ENCODE peak calls at places on chromosomes 11 and 22, in five cellular contexts. O is GM23338, J is HepG2, L is K562, Y is GM12878. C is an unnamed sample.

GRCh38 chr22:28894320-28894719 is 10.9 kb downstream of the ZNRF3 start:
- DNase-seq in Y (no peak), J (no peak), O (no peak), L (no peak), C (no peak)

GRCh38 chr11:64028398-64029115 is 7.2 kb upstream of the FLRT1 start:
- DNase-seq in Y (no peak), L (peak; percentile 46), O (peak; percentile 96), J (no peak), C (no peak)

GRCh38 chr11:108743851-108744250 is 79.0 kb downstream of the DDX10 start:
- DNase-seq in O (no peak), J (no peak), Y (no peak), L (no peak), C (no peak)

GRCh38 chr22:28829358-28830181 is 29.2 kb upstream of the XBP1 start:
- DNase-seq in O (peak; percentile 91), L (peak; percentile 78), J (peak; percentile 92), Y (no peak), C (peak; percentile 64)

GRCh38 chr22:20575724-20576444 is 68.5 kb downstream of the MED15 start:
- DNase-seq in Y (no peak), J (no peak), O (no peak), L (no peak), C (no peak)

GRCh38 chr11:78381867-78382266 is 35.8 kb downstream of the GAB2 start:
- DNase-seq in O (no peak), Y (no peak), J (no peak), L (no peak), C (no peak)

GRCh38 chr11:35893796-35894475 is 49.9 kb upstream of the LDLRAD3 start:
- DNase-seq in J (no peak), Y (no peak), O (peak; percentile 8), L (no peak), C (no peak)

GRCh38 chr22:42855726-42856125 is 1.3 kb downstream of the ARFGAP3 start:
- DNase-seq in O (no peak), L (no peak), Y (no peak), J (no peak), C (no peak)

GRCh38 chr22:38505595-38506117 is 455 bp downstream of the DDX17 start:
- DNase-seq in J (no peak), O (peak; percentile 52), L (peak; percentile 58), Y (no peak), C (peak; percentile 59)

GRCh38 chr11:29119691-29120328 is 897.0 kb downstream of the KCNA4 start:
- DNase-seq in Y (no peak), L (no peak), J (no peak), O (no peak), C (peak; percentile 28)

GRCh38 chr11:113668255-113668654 is 37.9 kb downstream of the TMPRSS5 start:
- DNase-seq in J (no peak), O (no peak), L (peak; percentile 32), Y (no peak), C (no peak)

GRCh38 chr11:122779047-122779629 is 59.2 kb upstream of the CRTAM start:
- DNase-seq in Y (no peak), J (no peak), L (no peak), O (no peak), C (no peak)

GRCh38 chr11:17775507-17776212 is 41.1 kb downstream of the KCNC1 start:
- DNase-seq in J (no peak), O (no peak), L (no peak), Y (no peak), C (no peak)

GRCh38 chr22:48241658-48242057 is 1479.2 kb downstream of the TBC1D22A start:
- DNase-seq in O (no peak), J (no peak), Y (peak; percentile 1), L (no peak), C (no peak)

GRCh38 chr22:34214372-34214771 is 294.1 kb upstream of the LARGE1 start:
- DNase-seq in L (no peak), Y (no peak), O (no peak), J (no peak), C (no peak)

GRCh38 chr22:39287076-39287743 is 32.2 kb downstream of the RPL3 start:
- DNase-seq in J (no peak), L (no peak), Y (no peak), O (no peak), C (no peak)

GRCh38 chr11:47981667-47982404 is 1.5 kb downstream of the PTPRJ start:
- DNase-seq in O (no peak), Y (no peak), J (no peak), L (no peak), C (peak; percentile 39)

GRCh38 chr11:47980093-47980906 is at the start of gene PTPRJ:
- DNase-seq in Y (no peak), L (peak; percentile 75), J (no peak), O (peak; percentile 78), C (peak; percentile 73)

GRCh38 chr11:47983464-47984397 is 3.4 kb downstream of the PTPRJ start:
- DNase-seq in O (no peak), L (peak; percentile 68), Y (no peak), J (no peak), C (no peak)

GRCh38 chr11:47979378-47980092 is 824 bp upstream of the PTPRJ start:
- DNase-seq in L (no peak), Y (no peak), O (peak; percentile 79), J (no peak), C (peak; percentile 64)

DNA sequence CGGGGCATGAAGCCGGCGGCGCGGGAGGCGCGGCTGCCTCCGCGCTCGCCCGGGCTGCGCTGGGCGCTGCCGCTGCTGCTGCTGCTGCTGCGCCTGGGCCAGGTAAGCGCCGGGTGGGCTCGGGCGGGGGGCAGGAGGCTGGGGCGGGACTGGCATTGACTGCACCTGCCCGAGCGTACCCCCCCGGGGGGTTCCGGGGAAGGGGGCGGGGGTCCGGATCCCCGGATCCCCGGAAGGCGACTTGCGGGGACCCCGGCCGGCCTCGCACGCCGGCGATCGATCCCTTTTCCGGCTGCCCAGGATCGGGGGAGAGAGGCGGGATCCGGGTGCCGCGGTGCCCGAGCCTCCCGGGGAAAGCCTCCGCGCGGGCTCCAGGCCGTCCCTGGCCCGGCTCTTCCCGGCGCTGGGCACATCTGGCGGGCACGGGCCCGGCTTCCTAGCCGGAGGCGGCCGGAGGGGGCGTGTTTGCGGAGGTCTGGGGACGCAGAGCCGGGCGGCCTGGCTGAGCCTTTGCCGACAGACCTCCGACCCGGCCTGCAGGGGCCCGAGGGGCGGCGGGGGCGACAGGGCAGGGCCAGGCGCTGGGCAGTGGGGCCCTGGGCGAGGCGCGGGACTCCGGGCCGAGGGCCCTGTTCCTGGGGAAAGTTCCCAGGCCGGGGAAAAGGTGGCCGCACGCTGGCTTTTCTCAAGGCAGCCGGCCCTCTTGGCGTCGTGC is 705 bp downstream of the PTPRJ start:
- DNase-seq in L (no peak), O (peak; percentile 83), J (no peak), Y (no peak), C (peak; percentile 34)
- TF ChIP-seq JUNB in L (no peak), O (no peak), J (no peak), Y (no peak), C (no peak)

DNA sequence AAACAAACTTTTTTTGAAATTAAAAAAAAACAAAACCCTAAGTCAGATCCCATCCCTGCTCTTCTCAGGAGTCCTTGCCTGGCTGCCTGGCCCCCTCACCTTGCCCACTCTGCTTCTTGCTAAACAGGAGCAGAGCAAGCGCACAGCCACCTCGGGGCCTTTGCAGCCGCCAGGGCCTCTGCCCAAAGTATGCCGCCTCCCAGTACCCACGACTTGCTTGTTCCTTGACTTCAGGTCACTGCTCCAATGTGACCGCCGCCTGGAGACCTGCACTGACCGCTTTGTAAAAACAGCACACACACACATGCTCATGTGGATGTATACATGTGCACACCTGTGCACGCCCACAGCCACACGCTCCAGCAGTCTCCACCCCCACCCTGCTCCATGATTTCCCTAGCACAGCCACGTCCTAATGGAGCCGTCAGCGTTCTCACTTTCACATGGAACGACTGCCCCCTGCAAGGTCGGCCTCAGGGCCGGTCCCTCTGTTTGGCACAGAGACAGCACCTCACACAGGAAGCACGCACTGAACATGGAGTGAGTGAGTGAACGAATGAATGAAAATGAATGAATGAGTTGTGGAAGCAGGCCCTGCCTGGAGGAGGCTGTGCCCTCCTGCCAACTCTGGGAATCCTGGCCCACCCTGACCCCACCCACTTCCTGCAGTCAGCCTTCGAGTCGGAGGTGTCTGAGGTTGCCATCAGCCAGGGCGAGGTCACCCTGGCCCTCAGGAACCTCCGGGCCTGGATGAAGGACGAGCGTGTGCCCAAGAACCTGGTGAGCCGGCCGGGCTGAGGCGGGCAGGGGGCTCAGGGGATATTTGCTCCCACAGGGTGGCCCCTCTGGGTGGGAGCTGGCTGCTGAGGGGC is 8.0 kb downstream of the ALDH3B1 start:
- DNase-seq in J (no peak), Y (no peak), O (no peak), L (no peak), C (peak; percentile 65)
- TF ChIP-seq JUNB in J (no peak), Y (no peak), O (no peak), L (no peak), C (no peak)

GRCh38 chr22:35488513-35488912 is 52.1 kb upstream of the RASD2 start:
- DNase-seq in L (no peak), J (no peak), Y (no peak), O (no peak), C (no peak)
- TF ChIP-seq JUNB in L (no peak), J (no peak), Y (no peak), O (no peak), C (no peak)

GRCh38 chr11:95647355-95647754 is 142.2 kb downstream of the FAM76B start:
- DNase-seq in J (no peak), Y (no peak), O (no peak), L (no peak), C (no peak)
- TF ChIP-seq JUNB in J (no peak), Y (no peak), O (no peak), L (no peak), C (no peak)

DNA sequence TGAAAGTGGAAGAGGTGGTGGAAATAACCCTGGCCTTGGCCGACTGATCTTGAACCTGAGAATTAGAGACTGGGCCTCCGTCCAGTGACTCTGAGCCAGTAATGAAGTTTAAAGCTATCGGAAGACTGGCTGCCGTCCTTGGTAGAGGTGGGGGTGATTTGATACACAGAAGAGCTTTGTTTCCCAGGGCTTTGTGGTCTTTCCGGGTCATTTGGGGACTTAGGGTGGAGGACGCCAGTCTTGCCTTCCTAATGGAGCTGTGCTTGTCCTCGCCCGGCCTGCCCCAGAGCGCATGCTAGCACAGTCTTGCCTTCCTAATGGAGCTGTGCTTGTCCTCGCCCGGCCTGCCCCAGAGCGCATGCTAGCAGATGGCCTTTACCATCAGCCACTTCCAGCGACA is 65.8 kb downstream of the ST3GAL4 start:
- DNase-seq in J (no peak), L (no peak), Y (no peak), O (no peak), C (no peak)
- TF ChIP-seq JUNB in J (no peak), L (no peak), Y (no peak), O (no peak), C (no peak)

GRCh38 chr22:50298937-50299656 is 8.3 kb downstream of the PLXNB2 start:
- DNase-seq in O (peak; percentile 60), Y (no peak), L (no peak), J (no peak), C (no peak)
- TF ChIP-seq JUNB in O (no peak), Y (no peak), L (no peak), J (no peak), C (no peak)

GRCh38 chr11:79415411-79415810 is 25.4 kb downstream of the TENM4 start:
- DNase-seq in L (no peak), J (no peak), O (no peak), Y (no peak), C (no peak)
- TF ChIP-seq JUNB in L (no peak), J (no peak), O (no peak), Y (no peak), C (no peak)